ENCODE peak calls at places on chromosomes 12 and 14, in seven cellular contexts. One of them, this sample, is unnamed.

GRCh38 chr12:50283230-50283923 is at the start of gene LIMA1:
- DNase-seq in A549: peak
- DNase-seq in neural progenitor cell: peak
- DNase-seq in fibroblast of villous mesenchyme: peak
- DNase-seq in cardiac muscle cell: peak
- DNase-seq in psoas muscle: peak
- DNase-seq in fibroblast of lung: peak
- DNase-seq in this sample: peak

GRCh38 chr12:13362260-13362841 is 165.8 kb downstream of the EMP1 start:
- DNase-seq in A549: peak
- DNase-seq in neural progenitor cell: peak
- DNase-seq in fibroblast of villous mesenchyme: peak
- DNase-seq in cardiac muscle cell: peak
- DNase-seq in psoas muscle: peak
- DNase-seq in fibroblast of lung: peak
- DNase-seq in this sample: peak

GRCh38 chr14:57087841-57088240 is 180.9 kb downstream of the EXOC5 start:
- DNase-seq in A549: no peak
- DNase-seq in neural progenitor cell: no peak
- DNase-seq in fibroblast of villous mesenchyme: no peak
- DNase-seq in cardiac muscle cell: no peak
- DNase-seq in psoas muscle: no peak
- DNase-seq in fibroblast of lung: no peak
- DNase-seq in this sample: no peak

GRCh38 chr14:63275611-63276010 is 43.1 kb downstream of the GPHB5 start:
- DNase-seq in A549: no peak
- DNase-seq in neural progenitor cell: no peak
- DNase-seq in fibroblast of villous mesenchyme: no peak
- DNase-seq in cardiac muscle cell: no peak
- DNase-seq in psoas muscle: no peak
- DNase-seq in fibroblast of lung: no peak
- DNase-seq in this sample: no peak

GRCh38 chr12:23115984-23116383 is 491.0 kb downstream of the ETNK1 start:
- DNase-seq in A549: no peak
- DNase-seq in neural progenitor cell: no peak
- DNase-seq in fibroblast of villous mesenchyme: no peak
- DNase-seq in cardiac muscle cell: no peak
- DNase-seq in psoas muscle: no peak
- DNase-seq in fibroblast of lung: no peak
- DNase-seq in this sample: no peak

GRCh38 chr12:122834921-122835692 is at the start of gene HIP1R:
- DNase-seq in A549: peak
- DNase-seq in neural progenitor cell: peak
- DNase-seq in fibroblast of villous mesenchyme: peak
- DNase-seq in cardiac muscle cell: peak
- DNase-seq in psoas muscle: peak
- DNase-seq in fibroblast of lung: peak
- DNase-seq in this sample: peak

GRCh38 chr12:85835810-85836715 is at the start of gene RASSF9:
- DNase-seq in A549: no peak
- DNase-seq in neural progenitor cell: peak
- DNase-seq in fibroblast of villous mesenchyme: peak
- DNase-seq in cardiac muscle cell: no peak
- DNase-seq in psoas muscle: peak
- DNase-seq in fibroblast of lung: peak
- DNase-seq in this sample: peak

GRCh38 chr12:48973992-48974673 is 2.6 kb upstream of the WNT10B start:
- DNase-seq in A549: no peak
- DNase-seq in neural progenitor cell: peak
- DNase-seq in fibroblast of villous mesenchyme: no peak
- DNase-seq in cardiac muscle cell: peak
- DNase-seq in psoas muscle: peak
- DNase-seq in fibroblast of lung: peak
- DNase-seq in this sample: no peak

GRCh38 chr14:74502236-74503019 is 8.9 kb downstream of the ISCA2 start:
- DNase-seq in A549: peak
- DNase-seq in neural progenitor cell: peak
- DNase-seq in fibroblast of villous mesenchyme: no peak
- DNase-seq in cardiac muscle cell: peak
- DNase-seq in psoas muscle: no peak
- DNase-seq in fibroblast of lung: peak
- DNase-seq in this sample: peak

GRCh38 chr14:104524726-104525125 is 54.8 kb upstream of the C14orf180 start:
- DNase-seq in A549: no peak
- DNase-seq in neural progenitor cell: no peak
- DNase-seq in fibroblast of villous mesenchyme: no peak
- DNase-seq in cardiac muscle cell: no peak
- DNase-seq in psoas muscle: no peak
- DNase-seq in fibroblast of lung: no peak
- DNase-seq in this sample: no peak

GRCh38 chr12:3291939-3292338 is 199.1 kb upstream of the PRMT8 start:
- DNase-seq in A549: no peak
- DNase-seq in neural progenitor cell: no peak
- DNase-seq in fibroblast of villous mesenchyme: no peak
- DNase-seq in cardiac muscle cell: no peak
- DNase-seq in psoas muscle: no peak
- DNase-seq in fibroblast of lung: no peak
- DNase-seq in this sample: no peak

GRCh38 chr14:89378119-89378518 is 38.9 kb downstream of the FOXN3 start:
- DNase-seq in A549: peak
- DNase-seq in neural progenitor cell: no peak
- DNase-seq in fibroblast of villous mesenchyme: peak
- DNase-seq in cardiac muscle cell: no peak
- DNase-seq in psoas muscle: no peak
- DNase-seq in fibroblast of lung: peak
- DNase-seq in this sample: peak

GRCh38 chr12:64577046-64577445 is 33.2 kb upstream of the RASSF3 start:
- DNase-seq in A549: no peak
- DNase-seq in neural progenitor cell: no peak
- DNase-seq in fibroblast of villous mesenchyme: peak
- DNase-seq in cardiac muscle cell: peak
- DNase-seq in psoas muscle: no peak
- DNase-seq in fibroblast of lung: no peak
- DNase-seq in this sample: no peak

GRCh38 chr14:77230914-77231313 is 40.1 kb downstream of the NGB start:
- DNase-seq in A549: no peak
- DNase-seq in neural progenitor cell: no peak
- DNase-seq in fibroblast of villous mesenchyme: no peak
- DNase-seq in cardiac muscle cell: no peak
- DNase-seq in psoas muscle: no peak
- DNase-seq in fibroblast of lung: no peak
- DNase-seq in this sample: no peak

GRCh38 chr12:6551496-6552139 is 4.2 kb downstream of the IFFO1 start:
- DNase-seq in A549: no peak
- DNase-seq in neural progenitor cell: no peak
- DNase-seq in fibroblast of villous mesenchyme: peak
- DNase-seq in cardiac muscle cell: no peak
- DNase-seq in psoas muscle: peak
- DNase-seq in fibroblast of lung: peak
- DNase-seq in this sample: no peak

GRCh38 chr12:51687142-51687935 is 96.3 kb downstream of the SCN8A start:
- DNase-seq in A549: no peak
- DNase-seq in neural progenitor cell: no peak
- DNase-seq in fibroblast of villous mesenchyme: peak
- DNase-seq in cardiac muscle cell: no peak
- DNase-seq in psoas muscle: no peak
- DNase-seq in fibroblast of lung: peak
- DNase-seq in this sample: no peak

GRCh38 chr12:1517007-1517406 is 77.4 kb downstream of the FBXL14 start:
- DNase-seq in A549: no peak
- DNase-seq in neural progenitor cell: peak
- DNase-seq in fibroblast of villous mesenchyme: peak
- DNase-seq in cardiac muscle cell: peak
- DNase-seq in psoas muscle: no peak
- DNase-seq in fibroblast of lung: peak
- DNase-seq in this sample: no peak
- TF ChIP-seq CTCF in A549: peak
- TF ChIP-seq CTCF in neural progenitor cell: peak
- TF ChIP-seq CTCF in fibroblast of villous mesenchyme: peak
- TF ChIP-seq CTCF in cardiac muscle cell: peak
- TF ChIP-seq CTCF in psoas muscle: peak
- TF ChIP-seq CTCF in fibroblast of lung: peak
- TF ChIP-seq CTCF in this sample: peak

GRCh38 chr12:87344699-87345098 is 684.5 kb downstream of the C12orf50 start:
- DNase-seq in A549: no peak
- DNase-seq in neural progenitor cell: no peak
- DNase-seq in fibroblast of villous mesenchyme: no peak
- DNase-seq in cardiac muscle cell: no peak
- DNase-seq in psoas muscle: no peak
- DNase-seq in fibroblast of lung: peak
- DNase-seq in this sample: no peak
- TF ChIP-seq CTCF in A549: peak
- TF ChIP-seq CTCF in neural progenitor cell: peak
- TF ChIP-seq CTCF in fibroblast of villous mesenchyme: peak
- TF ChIP-seq CTCF in cardiac muscle cell: no peak
- TF ChIP-seq CTCF in psoas muscle: no peak
- TF ChIP-seq CTCF in fibroblast of lung: peak
- TF ChIP-seq CTCF in this sample: no peak

GRCh38 chr14:48943913-48944312 is 642.3 kb downstream of the RPS29 start:
- DNase-seq in A549: no peak
- DNase-seq in neural progenitor cell: no peak
- DNase-seq in fibroblast of villous mesenchyme: no peak
- DNase-seq in cardiac muscle cell: no peak
- DNase-seq in psoas muscle: no peak
- DNase-seq in fibroblast of lung: no peak
- DNase-seq in this sample: no peak

GRCh38 chr14:48944802-48945201 is 641.4 kb downstream of the RPS29 start:
- DNase-seq in A549: no peak
- DNase-seq in neural progenitor cell: no peak
- DNase-seq in fibroblast of villous mesenchyme: no peak
- DNase-seq in cardiac muscle cell: no peak
- DNase-seq in psoas muscle: no peak
- DNase-seq in fibroblast of lung: no peak
- DNase-seq in this sample: no peak
- TF ChIP-seq CTCF in A549: no peak
- TF ChIP-seq CTCF in neural progenitor cell: no peak
- TF ChIP-seq CTCF in fibroblast of villous mesenchyme: no peak
- TF ChIP-seq CTCF in cardiac muscle cell: no peak
- TF ChIP-seq CTCF in psoas muscle: no peak
- TF ChIP-seq CTCF in fibroblast of lung: no peak
- TF ChIP-seq CTCF in this sample: no peak

GRCh38 chr14:39492267-39492666 is 60.0 kb upstream of the FBXO33 start:
- DNase-seq in A549: no peak
- DNase-seq in neural progenitor cell: no peak
- DNase-seq in fibroblast of villous mesenchyme: peak
- DNase-seq in cardiac muscle cell: peak
- DNase-seq in psoas muscle: no peak
- DNase-seq in fibroblast of lung: peak
- DNase-seq in this sample: no peak

GRCh38 chr14:39488600-39488999 is 56.4 kb upstream of the FBXO33 start:
- DNase-seq in A549: no peak
- DNase-seq in neural progenitor cell: peak
- DNase-seq in fibroblast of villous mesenchyme: no peak
- DNase-seq in cardiac muscle cell: peak
- DNase-seq in psoas muscle: no peak
- DNase-seq in fibroblast of lung: peak
- DNase-seq in this sample: no peak

DNA sequence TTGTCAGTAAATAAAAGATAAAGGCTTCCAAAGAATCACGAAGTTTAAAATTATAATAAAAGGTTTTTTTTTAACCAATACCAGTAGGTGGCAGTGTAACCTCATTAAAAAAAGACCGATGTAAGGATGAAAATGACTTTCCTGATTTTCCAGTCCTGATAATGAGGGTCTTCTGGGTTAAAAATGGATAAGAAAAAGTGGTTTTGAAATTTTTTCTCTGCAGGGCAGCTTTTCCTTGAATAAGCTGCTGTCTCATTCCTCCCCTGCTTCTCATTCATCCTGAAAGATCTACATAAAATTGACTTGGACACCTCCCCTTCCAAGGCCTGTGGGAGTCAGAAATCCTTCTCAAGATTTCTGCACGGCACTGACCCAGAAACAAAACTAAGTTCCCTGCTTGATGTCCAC is 58.9 kb upstream of the FBXO33 start:
- DNase-seq in A549: peak
- DNase-seq in neural progenitor cell: peak
- DNase-seq in fibroblast of villous mesenchyme: peak
- DNase-seq in cardiac muscle cell: peak
- DNase-seq in psoas muscle: no peak
- DNase-seq in fibroblast of lung: peak
- DNase-seq in this sample: peak
- TF ChIP-seq CTCF in A549: peak
- TF ChIP-seq CTCF in neural progenitor cell: peak
- TF ChIP-seq CTCF in fibroblast of villous mesenchyme: peak
- TF ChIP-seq CTCF in cardiac muscle cell: peak
- TF ChIP-seq CTCF in psoas muscle: peak
- TF ChIP-seq CTCF in fibroblast of lung: peak
- TF ChIP-seq CTCF in this sample: peak

DNA sequence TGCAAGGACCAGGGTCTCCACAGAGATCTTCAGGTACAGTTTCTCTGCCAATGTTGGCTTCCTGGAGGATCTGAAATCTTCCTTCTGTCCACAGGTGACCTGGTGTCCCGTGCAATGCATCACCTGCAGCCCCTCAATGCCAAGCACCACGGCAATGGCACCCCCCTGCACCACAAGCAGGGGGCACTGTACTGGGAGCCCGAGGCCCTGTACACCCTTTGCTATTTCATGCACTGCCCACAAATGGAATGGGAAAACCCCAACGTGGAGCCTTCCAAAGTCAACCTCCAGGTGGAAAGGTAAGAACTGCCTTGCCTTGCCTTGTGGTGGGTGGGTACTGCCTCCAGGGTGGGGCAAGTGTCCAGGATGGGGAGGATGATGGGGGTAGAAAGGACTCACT is 141.8 kb upstream of the PWP1 start:
- DNase-seq in A549: no peak
- DNase-seq in neural progenitor cell: no peak
- DNase-seq in fibroblast of villous mesenchyme: no peak
- DNase-seq in cardiac muscle cell: no peak
- DNase-seq in psoas muscle: no peak
- DNase-seq in fibroblast of lung: no peak
- DNase-seq in this sample: no peak
- TF ChIP-seq CTCF in A549: no peak
- TF ChIP-seq CTCF in neural progenitor cell: no peak
- TF ChIP-seq CTCF in fibroblast of villous mesenchyme: no peak
- TF ChIP-seq CTCF in cardiac muscle cell: no peak
- TF ChIP-seq CTCF in psoas muscle: no peak
- TF ChIP-seq CTCF in fibroblast of lung: no peak
- TF ChIP-seq CTCF in this sample: no peak

GRCh38 chr12:15774819-15775218 is 14.4 kb downstream of the EPS8 start:
- DNase-seq in A549: no peak
- DNase-seq in neural progenitor cell: no peak
- DNase-seq in fibroblast of villous mesenchyme: peak
- DNase-seq in cardiac muscle cell: no peak
- DNase-seq in psoas muscle: no peak
- DNase-seq in fibroblast of lung: peak
- DNase-seq in this sample: no peak

GRCh38 chr12:15776532-15776931 is 12.7 kb downstream of the EPS8 start:
- DNase-seq in A549: no peak
- DNase-seq in neural progenitor cell: no peak
- DNase-seq in fibroblast of villous mesenchyme: no peak
- DNase-seq in cardiac muscle cell: no peak
- DNase-seq in psoas muscle: no peak
- DNase-seq in fibroblast of lung: no peak
- DNase-seq in this sample: no peak

GRCh38 chr12:15770581-15770980 is 18.6 kb downstream of the EPS8 start:
- DNase-seq in A549: no peak
- DNase-seq in neural progenitor cell: no peak
- DNase-seq in fibroblast of villous mesenchyme: no peak
- DNase-seq in cardiac muscle cell: no peak
- DNase-seq in psoas muscle: no peak
- DNase-seq in fibroblast of lung: no peak
- DNase-seq in this sample: no peak

GRCh38 chr12:15770021-15770420 is 19.2 kb downstream of the EPS8 start:
- DNase-seq in A549: no peak
- DNase-seq in neural progenitor cell: no peak
- DNase-seq in fibroblast of villous mesenchyme: no peak
- DNase-seq in cardiac muscle cell: no peak
- DNase-seq in psoas muscle: no peak
- DNase-seq in fibroblast of lung: no peak
- DNase-seq in this sample: no peak

GRCh38 chr12:15772405-15773018 is 16.7 kb downstream of the EPS8 start:
- DNase-seq in A549: no peak
- DNase-seq in neural progenitor cell: peak
- DNase-seq in fibroblast of villous mesenchyme: peak
- DNase-seq in cardiac muscle cell: peak
- DNase-seq in psoas muscle: no peak
- DNase-seq in fibroblast of lung: peak
- DNase-seq in this sample: peak
- TF ChIP-seq CTCF in A549: peak
- TF ChIP-seq CTCF in neural progenitor cell: peak
- TF ChIP-seq CTCF in fibroblast of villous mesenchyme: peak
- TF ChIP-seq CTCF in cardiac muscle cell: peak
- TF ChIP-seq CTCF in psoas muscle: peak
- TF ChIP-seq CTCF in fibroblast of lung: peak
- TF ChIP-seq CTCF in this sample: peak